ENCODE peak calls at places on chromosome 13, in four cellular contexts. J is GM12865, B is cardiac muscle cell, D is progenitor cell of endocrine pancreas. X is an unnamed sample.

GRCh38 chr13:24680258-24680920 is at the start of gene ATP12A:
- DNase-seq in J (peak), B (peak), D (peak), X (peak)

GRCh38 chr13:30593001-30593400 is 24.7 kb upstream of the USPL1 start:
- DNase-seq in B (no peak), J (peak), D (no peak), X (no peak)

GRCh38 chr13:107817652-107818287 is 397.6 kb downstream of the LIG4 start:
- DNase-seq in B (no peak), J (no peak), D (no peak), X (no peak)

GRCh38 chr13:110323172-110323851 is 16.2 kb downstream of the COL4A2 start:
- DNase-seq in D (no peak), B (no peak), J (no peak), X (no peak)

GRCh38 chr13:112187527-112188297 is 120.8 kb downstream of the SOX1 start:
- DNase-seq in J (no peak), D (no peak), B (no peak), X (no peak)

GRCh38 chr13:34638897-34639296 is 303.2 kb upstream of the NBEA start:
- DNase-seq in J (no peak), B (no peak), D (no peak), X (no peak)

GRCh38 chr13:107348931-107349330 is 781.0 kb upstream of the ARGLU1 start:
- DNase-seq in D (no peak), B (no peak), J (no peak), X (no peak)

GRCh38 chr13:73069206-73069815 is 10.5 kb downstream of the KLF5 start:
- DNase-seq in J (no peak), B (no peak), D (no peak), X (no peak)

GRCh38 chr13:43196171-43196611 is 172.8 kb downstream of the DNAJC15 start:
- DNase-seq in J (no peak), D (no peak), B (peak), X (no peak)

GRCh38 chr13:109743706-109744453 is 42.5 kb downstream of the IRS2 start:
- DNase-seq in B (peak), J (peak), D (no peak), X (peak)

GRCh38 chr13:28585557-28585956 is 73.4 kb upstream of the POMP start:
- DNase-seq in J (peak), D (no peak), B (no peak), X (no peak)

GRCh38 chr13:110965038-110965754 is 50.3 kb upstream of the ANKRD10 start:
- DNase-seq in D (no peak), B (no peak), J (peak), X (no peak)

GRCh38 chr13:73918691-73919090 is 215.5 kb downstream of the KLF12 start:
- DNase-seq in B (no peak), J (no peak), D (no peak), X (no peak)

GRCh38 chr13:76292031-76292430 is 594.2 kb downstream of the KCTD12 start:
- DNase-seq in B (no peak), J (no peak), D (no peak), X (no peak)

GRCh38 chr13:39224841-39225240 is 186.6 kb downstream of the NHLRC3 start:
- DNase-seq in J (no peak), B (no peak), D (no peak), X (no peak)

GRCh38 chr13:94309997-94310842 is 169.3 kb downstream of the DCT start:
- DNase-seq in J (no peak), B (no peak), D (no peak), X (no peak)

GRCh38 chr13:30968734-30969335 is 36.4 kb downstream of the TEX26 start:
- DNase-seq in B (no peak), J (no peak), D (no peak), X (no peak)

GRCh38 chr13:78976696-78977095 is 317.7 kb upstream of the OBI1 start:
- DNase-seq in J (no peak), B (no peak), D (no peak), X (peak)

GRCh38 chr13:113245858-113246791 is 36.7 kb downstream of the CUL4A start:
- DNase-seq in D (no peak), B (no peak), J (no peak), X (no peak)
- TF ChIP-seq CTCF in D (peak), B (peak), J (no peak), X (peak)

GRCh38 chr13:71751074-71751473 is 115.9 kb downstream of the DACH1 start:
- DNase-seq in J (no peak), B (no peak), D (no peak), X (no peak)

GRCh38 chr13:71759506-71760225 is 107.3 kb downstream of the DACH1 start:
- DNase-seq in D (no peak), B (no peak), J (no peak), X (no peak)

GRCh38 chr13:71758823-71759222 is 108.2 kb downstream of the DACH1 start:
- DNase-seq in J (no peak), D (no peak), B (peak), X (no peak)

GRCh38 chr13:71760226-71760591 is 106.8 kb downstream of the DACH1 start:
- DNase-seq in J (no peak), D (no peak), B (no peak), X (no peak)

GRCh38 chr13:71754407-71754974 is 112.5 kb downstream of the DACH1 start:
- DNase-seq in J (no peak), B (no peak), D (no peak), X (no peak)
- TF ChIP-seq CTCF in J (peak), B (no peak), D (peak), X (peak)

GRCh38 chr13:98988782-98989181 is 10.9 kb upstream of the DOCK9 start:
- DNase-seq in D (no peak), B (no peak), J (no peak), X (no peak)
- TF ChIP-seq CTCF in D (no peak), B (no peak), J (no peak), X (no peak)

GRCh38 chr13:80965097-80965496 is 624.2 kb upstream of the SPRY2 start:
- DNase-seq in B (no peak), D (no peak), J (no peak), X (no peak)

GRCh38 chr13:80957019-80957650 is 616.2 kb upstream of the SPRY2 start:
- DNase-seq in B (no peak), J (no peak), D (no peak), X (no peak)

GRCh38 chr13:80962173-80962572 is 621.2 kb upstream of the SPRY2 start:
- DNase-seq in D (no peak), J (no peak), B (no peak), X (no peak)

GRCh38 chr13:80962855-80963254 is 621.9 kb upstream of the SPRY2 start:
- DNase-seq in J (no peak), D (no peak), B (no peak), X (no peak)
- TF ChIP-seq CTCF in J (no peak), D (no peak), B (peak), X (no peak)

GRCh38 chr13:50580684-50581305 is 262.7 kb downstream of the DLEU7 start:
- DNase-seq in D (no peak), B (peak), J (no peak), X (no peak)
- TF ChIP-seq CTCF in D (no peak), B (peak), J (no peak), X (no peak)

X was measured in glutamatergic neuron.